ENCODE peak calls at places on chromosomes 7 and 10, in five cellular contexts. One of them, this sample, is unnamed.

GRCh38 chr10:24457661-24458318 is 248.9 kb downstream of the KIAA1217 start:
- DNase-seq in stimulated activated naive B cell treated with anti-CD40 and anti-IgM and Interleukin-4, amounts not matched to agents 10 μg/mL and 1 μg/mL and 100 μg/mL, for 72 hours: no peak
- DNase-seq in fibroblast of the aortic adventitia: no peak
- DNase-seq in stimulated activated CD8-positive, alpha-beta memory T cell treated with anti-CD3 and anti-CD28 coated beads, Interleukin-15, amount 100 ng/mL, for 24 hours: no peak
- DNase-seq in T-cell: no peak
- DNase-seq in this sample: no peak

GRCh38 chr10:79135790-79136189 is 67.0 kb downstream of the ZMIZ1 start:
- DNase-seq in T-cell: no peak
- DNase-seq in fibroblast of the aortic adventitia: no peak
- DNase-seq in stimulated activated naive B cell treated with anti-CD40 and anti-IgM and Interleukin-4, amounts not matched to agents 10 μg/mL and 1 μg/mL and 100 μg/mL, for 72 hours: no peak
- DNase-seq in stimulated activated CD8-positive, alpha-beta memory T cell treated with anti-CD3 and anti-CD28 coated beads, Interleukin-15, amount 100 ng/mL, for 24 hours: no peak
- DNase-seq in this sample: no peak

GRCh38 chr7:155804897-155805825 is 7.1 kb downstream of the SHH start:
- DNase-seq in stimulated activated CD8-positive, alpha-beta memory T cell treated with anti-CD3 and anti-CD28 coated beads, Interleukin-15, amount 100 ng/mL, for 24 hours: peak; percentile 25
- DNase-seq in stimulated activated naive B cell treated with anti-CD40 and anti-IgM and Interleukin-4, amounts not matched to agents 10 μg/mL and 1 μg/mL and 100 μg/mL, for 72 hours: peak; percentile 41
- DNase-seq in T-cell: peak; percentile 72
- DNase-seq in fibroblast of the aortic adventitia: peak; percentile 59
- DNase-seq in this sample: peak; percentile 56

GRCh38 chr10:128040681-128041080 is 85.5 kb downstream of the MKI67 start:
- DNase-seq in stimulated activated CD8-positive, alpha-beta memory T cell treated with anti-CD3 and anti-CD28 coated beads, Interleukin-15, amount 100 ng/mL, for 24 hours: no peak
- DNase-seq in stimulated activated naive B cell treated with anti-CD40 and anti-IgM and Interleukin-4, amounts not matched to agents 10 μg/mL and 1 μg/mL and 100 μg/mL, for 72 hours: no peak
- DNase-seq in fibroblast of the aortic adventitia: no peak
- DNase-seq in T-cell: no peak
- DNase-seq in this sample: no peak

GRCh38 chr7:41652265-41652664 is 50.6 kb downstream of the INHBA start:
- DNase-seq in T-cell: no peak
- DNase-seq in stimulated activated naive B cell treated with anti-CD40 and anti-IgM and Interleukin-4, amounts not matched to agents 10 μg/mL and 1 μg/mL and 100 μg/mL, for 72 hours: no peak
- DNase-seq in stimulated activated CD8-positive, alpha-beta memory T cell treated with anti-CD3 and anti-CD28 coated beads, Interleukin-15, amount 100 ng/mL, for 24 hours: no peak
- DNase-seq in fibroblast of the aortic adventitia: peak; percentile 50
- DNase-seq in this sample: no peak

GRCh38 chr10:66928791-66929190 is 3.0 kb downstream of the LRRTM3 start:
- DNase-seq in fibroblast of the aortic adventitia: no peak
- DNase-seq in T-cell: no peak
- DNase-seq in stimulated activated naive B cell treated with anti-CD40 and anti-IgM and Interleukin-4, amounts not matched to agents 10 μg/mL and 1 μg/mL and 100 μg/mL, for 72 hours: no peak
- DNase-seq in stimulated activated CD8-positive, alpha-beta memory T cell treated with anti-CD3 and anti-CD28 coated beads, Interleukin-15, amount 100 ng/mL, for 24 hours: no peak
- DNase-seq in this sample: no peak

GRCh38 chr7:133674079-133674478 is 421.2 kb downstream of the EXOC4 start:
- DNase-seq in stimulated activated CD8-positive, alpha-beta memory T cell treated with anti-CD3 and anti-CD28 coated beads, Interleukin-15, amount 100 ng/mL, for 24 hours: no peak
- DNase-seq in T-cell: no peak
- DNase-seq in fibroblast of the aortic adventitia: no peak
- DNase-seq in stimulated activated naive B cell treated with anti-CD40 and anti-IgM and Interleukin-4, amounts not matched to agents 10 μg/mL and 1 μg/mL and 100 μg/mL, for 72 hours: no peak
- DNase-seq in this sample: no peak

GRCh38 chr10:19785366-19785765 is 30.9 kb upstream of the PLXDC2 start:
- DNase-seq in T-cell: no peak
- DNase-seq in stimulated activated naive B cell treated with anti-CD40 and anti-IgM and Interleukin-4, amounts not matched to agents 10 μg/mL and 1 μg/mL and 100 μg/mL, for 72 hours: no peak
- DNase-seq in fibroblast of the aortic adventitia: no peak
- DNase-seq in stimulated activated CD8-positive, alpha-beta memory T cell treated with anti-CD3 and anti-CD28 coated beads, Interleukin-15, amount 100 ng/mL, for 24 hours: no peak
- DNase-seq in this sample: no peak

GRCh38 chr10:88074971-88075370 is 211.5 kb downstream of the PTEN start:
- DNase-seq in fibroblast of the aortic adventitia: no peak
- DNase-seq in stimulated activated naive B cell treated with anti-CD40 and anti-IgM and Interleukin-4, amounts not matched to agents 10 μg/mL and 1 μg/mL and 100 μg/mL, for 72 hours: no peak
- DNase-seq in T-cell: no peak
- DNase-seq in stimulated activated CD8-positive, alpha-beta memory T cell treated with anti-CD3 and anti-CD28 coated beads, Interleukin-15, amount 100 ng/mL, for 24 hours: no peak
- DNase-seq in this sample: no peak

GRCh38 chr7:151395036-151395367 is 14.8 kb downstream of the WDR86 start:
- DNase-seq in stimulated activated naive B cell treated with anti-CD40 and anti-IgM and Interleukin-4, amounts not matched to agents 10 μg/mL and 1 μg/mL and 100 μg/mL, for 72 hours: no peak
- DNase-seq in stimulated activated CD8-positive, alpha-beta memory T cell treated with anti-CD3 and anti-CD28 coated beads, Interleukin-15, amount 100 ng/mL, for 24 hours: no peak
- DNase-seq in T-cell: no peak
- DNase-seq in fibroblast of the aortic adventitia: no peak
- DNase-seq in this sample: no peak